ENCODE peak calls at places on chromosomes 4 and X, in six cellular contexts. U, J, O, F, C and W are unnamed samples.

GRCh38 chr4:150256841-150257273 is 178.6 kb downstream of the DCLK2 start:
- DNase-seq in U (peak; percentile 58), J (no peak), O (no peak), F (peak; percentile 66), C (no peak), W (no peak)

GRCh38 chr4:17013382-17014006 is 115.0 kb upstream of the LDB2 start:
- DNase-seq in U (no peak), J (peak; percentile 61), O (no peak), F (no peak), C (no peak), W (no peak)

GRCh38 chr4:6013564-6013963 is 4.7 kb downstream of the C4orf50 start:
- DNase-seq in U (no peak), J (no peak), O (no peak), F (no peak), C (no peak), W (no peak)

GRCh38 chr4:1588306-1588705 is 95.8 kb downstream of the FAM53A start:
- DNase-seq in U (no peak), J (no peak), O (no peak), F (no peak), C (no peak), W (no peak)

GRCh38 chr4:61214680-61215079 is 14.6 kb downstream of the ADGRL3 start:
- DNase-seq in U (no peak), J (no peak), O (no peak), F (no peak), C (no peak), W (no peak)

GRCh38 chrX:47215291-47215900 is 3.1 kb upstream of the CDK16 start:
- DNase-seq in U (no peak), J (no peak), O (no peak), F (no peak), C (no peak), W (no peak)

GRCh38 chrX:45751156-45751555 is 550.5 kb upstream of the DIPK2B start:
- DNase-seq in U (no peak), J (no peak), O (no peak), F (no peak), C (no peak), W (no peak)

GRCh38 chr4:27490747-27491146 is 630.1 kb downstream of the STIM2 start:
- DNase-seq in U (no peak), J (no peak), O (no peak), F (no peak), C (no peak), W (no peak)

GRCh38 chr4:97123573-97123972 is 1019.7 kb downstream of the STPG2 start:
- DNase-seq in U (no peak), J (no peak), O (no peak), F (no peak), C (no peak), W (no peak)

GRCh38 chr4:106358899-106359298 is 9.7 kb downstream of the GIMD1 start:
- DNase-seq in U (no peak), J (peak; percentile 38), O (no peak), F (no peak), C (no peak), W (no peak)

GRCh38 chrX:11787564-11787963 is 29.5 kb downstream of the MSL3 start:
- DNase-seq in U (peak; percentile 5), J (peak; percentile 52), O (peak; percentile 43), F (no peak), C (peak; percentile 52), W (no peak)

GRCh38 chr4:38071801-38072567 is 111.8 kb downstream of the PTTG2 start:
- DNase-seq in U (peak; percentile 33), J (no peak), O (no peak), F (peak; percentile 20), C (no peak), W (no peak)

GRCh38 chr4:57102050-57102564 is 8.1 kb downstream of the IGFBP7 start:
- DNase-seq in U (no peak), J (peak; percentile 94), O (no peak), F (no peak), C (no peak), W (no peak)

GRCh38 chrX:21847342-21847741 is 7.9 kb downstream of the MBTPS2 start:
- DNase-seq in U (no peak), J (no peak), O (no peak), F (no peak), C (no peak), W (no peak)

GRCh38 chr4:75511841-75512240 is 2.4 kb downstream of the RCHY1 start:
- DNase-seq in U (no peak), J (no peak), O (no peak), F (no peak), C (no peak), W (no peak)

GRCh38 chr4:81426770-81427604 is 44.7 kb downstream of the RASGEF1B start:
- DNase-seq in U (no peak), J (no peak), O (no peak), F (no peak), C (no peak), W (no peak)

GRCh38 chr4:11429646-11430045 is 952 bp upstream of the HS3ST1 start:
- DNase-seq in U (no peak), J (no peak), O (no peak), F (peak; percentile 70), C (no peak), W (no peak)

GRCh38 chrX:133950214-133950613 is 35.2 kb downstream of the GPC3 start:
- DNase-seq in U (no peak), J (no peak), O (no peak), F (no peak), C (no peak), W (no peak)

GRCh38 chr4:55086561-55086960 is 38.8 kb downstream of the KDR start:
- DNase-seq in U (no peak), J (no peak), O (no peak), F (no peak), C (no peak), W (no peak)

GRCh38 chr4:72375050-72375736 is 193.8 kb downstream of the ADAMTS3 start:
- DNase-seq in U (no peak), J (peak; percentile 50), O (no peak), F (no peak), C (no peak), W (no peak)

GRCh38 chrX:136268051-136269048 is 17.1 kb upstream of the MAP7D3 start:
- DNase-seq in U (peak; percentile 12), J (peak; percentile 41), O (peak; percentile 15), F (peak; percentile 49), C (peak; percentile 31), W (no peak)

GRCh38 chr4:10492486-10492885 is 35.3 kb upstream of the ZNF518B start:
- DNase-seq in U (no peak), J (no peak), O (no peak), F (no peak), C (no peak), W (no peak)

GRCh38 chr4:32499176-32499575 is 1779.0 kb downstream of the PCDH7 start:
- DNase-seq in U (no peak), J (peak; percentile 76), O (no peak), F (no peak), C (no peak), W (no peak)

GRCh38 chr4:26346203-26346620 is 25.4 kb downstream of the RBPJ start:
- DNase-seq in U (no peak), J (no peak), O (no peak), F (no peak), C (no peak), W (no peak)

GRCh38 chr4:88908521-88908920 is 148.5 kb downstream of the FAM13A start:
- DNase-seq in U (no peak), J (no peak), O (no peak), F (no peak), C (no peak), W (no peak)

GRCh38 chr4:168787801-168788200 is 222.3 kb downstream of the CBR4 start:
- DNase-seq in U (no peak), J (peak; percentile 81), O (no peak), F (peak; percentile 31), C (no peak), W (no peak)

GRCh38 chrX:56788717-56789122 is 59.7 kb downstream of the NBDY start:
- DNase-seq in U (peak; percentile 26), J (peak; percentile 30), O (no peak), F (peak; percentile 66), C (peak; percentile 47), W (no peak)

GRCh38 chr4:115234405-115235093 is 121.1 kb upstream of the NDST4 start:
- DNase-seq in U (peak; percentile 6), J (peak; percentile 12), O (no peak), F (peak; percentile 39), C (no peak), W (peak; percentile 0)

GRCh38 chr4:146436423-146437162 is 85.1 kb downstream of the SLC10A7 start:
- DNase-seq in U (no peak), J (peak; percentile 3), O (no peak), F (no peak), C (no peak), W (no peak)

GRCh38 chr4:93671093-93671492 is 157.5 kb upstream of the ATOH1 start:
- DNase-seq in U (no peak), J (no peak), O (no peak), F (no peak), C (no peak), W (no peak)

GRCh38 chrX:56796641-56797395 is 67.8 kb downstream of the NBDY start:
- DNase-seq in U (no peak), J (no peak), O (no peak), F (no peak), C (no peak), W (no peak)

GRCh38 chr4:11418610-11419009 is 10.1 kb downstream of the HS3ST1 start:
- DNase-seq in U (no peak), J (no peak), O (no peak), F (peak; percentile 28), C (no peak), W (no peak)

GRCh38 chrX:38817004-38817703 is 15.9 kb downstream of the MID1IP1 start:
- DNase-seq in U (no peak), J (no peak), O (no peak), F (no peak), C (no peak), W (no peak)

GRCh38 chr4:41256740-41257256 is at the start of gene UCHL1:
- DNase-seq in U (peak; percentile 69), J (peak; percentile 94), O (peak; percentile 59), F (no peak), C (no peak), W (peak; percentile 91)

GRCh38 chr4:162232349-162232748 is 68.5 kb upstream of the FSTL5 start:
- DNase-seq in U (no peak), J (no peak), O (no peak), F (no peak), C (no peak), W (no peak)

GRCh38 chr4:143407475-143407874 is 70.8 kb downstream of the GAB1 start:
- DNase-seq in U (no peak), J (no peak), O (no peak), F (no peak), C (no peak), W (no peak)

GRCh38 chr4:80367737-80368136 is 32.2 kb downstream of the CFAP299 start:
- DNase-seq in U (no peak), J (no peak), O (no peak), F (no peak), C (no peak), W (no peak)

GRCh38 chr4:16226816-16227461 is 668 bp upstream of the TAPT1 start:
- DNase-seq in U (peak; percentile 49), J (peak; percentile 32), O (no peak), F (peak; percentile 67), C (peak; percentile 4), W (peak; percentile 9)